ENCODE peak calls at places on chromosome 19, in ten cellular contexts. M is ELF-1; C is NCI-H2081; A is activated CD4-positive, alpha-beta memory T cell treated with anti-CD3 and anti-CD28 coated beads, Interleukin-2, amount 10 ng/mL, durations not matched to agents 7 days and 5 days; L is fibroblast of lung; O is foreskin keratinocyte; U is HCEC 1CT; W is psoas muscle; N is AG10803; H is activated naive CD8-positive, alpha-beta T cell treated with anti-CD3 and anti-CD28 coated beads, Interleukin-2, amount 50 U/mL, for 16 hours. B is an unnamed sample.

GRCh38 chr19:19459707-19460251 is 54.3 kb downstream of the GATAD2A start:
- DNase-seq in W (no peak), M (no peak), A (peak), N (peak), C (no peak), H (no peak), O (peak), U (peak), L (peak), B (peak)

GRCh38 chr19:45676851-45677263 is 8.8 kb downstream of the GIPR start:
- DNase-seq in C (no peak), N (no peak), H (peak), A (peak), L (no peak), M (peak), U (no peak), O (no peak), W (no peak), B (no peak)

GRCh38 chr19:38199340-38199739 is 24.7 kb downstream of the DPF1 start:
- DNase-seq in H (no peak), L (no peak), U (no peak), O (no peak), A (no peak), N (no peak), M (no peak), C (no peak), W (no peak), B (no peak)

GRCh38 chr19:48617146-48617937 is 1.6 kb downstream of the RPL18 start:
- DNase-seq in W (no peak), C (no peak), U (no peak), N (no peak), A (no peak), H (no peak), L (no peak), M (peak), O (no peak), B (no peak)

GRCh38 chr19:35318679-35319448 is 10.1 kb upstream of the CD22 start:
- DNase-seq in M (peak), A (no peak), U (peak), O (peak), N (peak), L (peak), H (no peak), C (no peak), W (peak), B (peak)

GRCh38 chr19:36093687-36094086 is 17.3 kb upstream of the OVOL3 start:
- DNase-seq in A (no peak), M (no peak), H (no peak), C (no peak), L (peak), W (no peak), N (no peak), U (no peak), O (no peak), B (no peak)

GRCh38 chr19:7263521-7263920 is 30.7 kb downstream of the INSR start:
- DNase-seq in O (no peak), A (no peak), L (no peak), W (no peak), N (no peak), M (no peak), U (no peak), H (no peak), C (no peak), B (no peak)

GRCh38 chr19:55600336-55601028 is 394 bp downstream of the ZNF524 start:
- DNase-seq in N (no peak), A (no peak), O (no peak), H (no peak), W (no peak), M (peak), C (peak), U (peak), L (peak), B (no peak)

GRCh38 chr19:38531515-38531914 is 86.2 kb downstream of the MAP4K1 start:
- DNase-seq in C (no peak), M (no peak), W (no peak), U (no peak), N (no peak), H (no peak), A (no peak), L (no peak), O (no peak), B (no peak)

GRCh38 chr19:34259367-34259865 is 5.1 kb downstream of the GARRE1 start:
- DNase-seq in H (no peak), A (no peak), U (peak), O (no peak), W (no peak), L (peak), M (no peak), N (no peak), C (no peak), B (no peak)

GRCh38 chr19:913080-913748 is at the start of gene R3HDM4:
- DNase-seq in N (peak), M (no peak), C (peak), H (peak), A (peak), U (peak), O (no peak), L (peak), W (peak), B (no peak)

B was measured in A172.